ENCODE peak calls at places on chromosomes 1 and 21, in four cellular contexts. One of them, this sample, is unnamed.

GRCh38 chr1:111565079-111565478 is 54.5 kb upstream of the RAP1A start:
- DNase-seq in fibroblast of pulmonary artery: peak
- DNase-seq in EL: peak
- DNase-seq in ACHN: no peak
- DNase-seq in this sample: no peak

GRCh38 chr21:25938673-25939395 is 204.1 kb downstream of the GABPA start:
- DNase-seq in ACHN: no peak
- DNase-seq in EL: no peak
- DNase-seq in fibroblast of pulmonary artery: peak
- DNase-seq in this sample: no peak

GRCh38 chr1:109530457-109531204 is 9.0 kb upstream of the GPR61 start:
- DNase-seq in fibroblast of pulmonary artery: no peak
- DNase-seq in ACHN: no peak
- DNase-seq in EL: no peak
- DNase-seq in this sample: peak

GRCh38 chr1:19046972-19047371 is 90.5 kb upstream of the IFFO2 start:
- DNase-seq in EL: no peak
- DNase-seq in ACHN: no peak
- DNase-seq in fibroblast of pulmonary artery: no peak
- DNase-seq in this sample: no peak

GRCh38 chr1:206833131-206833530 is 32.3 kb upstream of the IL20 start:
- DNase-seq in ACHN: no peak
- DNase-seq in EL: no peak
- DNase-seq in fibroblast of pulmonary artery: no peak
- DNase-seq in this sample: no peak

GRCh38 chr1:239718997-239719628 is 332.7 kb downstream of the CHRM3 start:
- DNase-seq in EL: peak
- DNase-seq in fibroblast of pulmonary artery: no peak
- DNase-seq in ACHN: no peak
- DNase-seq in this sample: no peak

GRCh38 chr1:16012590-16013219 is 5.1 kb downstream of the HSPB7 start:
- DNase-seq in ACHN: peak
- DNase-seq in EL: peak
- DNase-seq in fibroblast of pulmonary artery: peak
- DNase-seq in this sample: peak

GRCh38 chr1:47991698-47992097 is 5.5 kb downstream of the TRABD2B start:
- DNase-seq in fibroblast of pulmonary artery: no peak
- DNase-seq in EL: no peak
- DNase-seq in ACHN: no peak
- DNase-seq in this sample: no peak

GRCh38 chr21:45079351-45079750 is 5.0 kb downstream of the ADARB1 start:
- DNase-seq in EL: peak
- DNase-seq in fibroblast of pulmonary artery: peak
- DNase-seq in ACHN: no peak
- DNase-seq in this sample: peak

GRCh38 chr1:208129489-208129888 is 114.7 kb downstream of the PLXNA2 start:
- DNase-seq in ACHN: no peak
- DNase-seq in fibroblast of pulmonary artery: no peak
- DNase-seq in EL: no peak
- DNase-seq in this sample: no peak

GRCh38 chr1:109828756-109829505 is 65.2 kb upstream of the EPS8L3 start:
- DNase-seq in ACHN: no peak
- DNase-seq in fibroblast of pulmonary artery: no peak
- DNase-seq in EL: peak
- DNase-seq in this sample: no peak

GRCh38 chr1:226061793-226062557 is 541 bp upstream of the H3-3A start:
- DNase-seq in ACHN: peak
- DNase-seq in fibroblast of pulmonary artery: peak
- DNase-seq in EL: peak
- DNase-seq in this sample: peak

GRCh38 chr1:53483170-53483569 is 24.0 kb downstream of the DMRTB1 start:
- DNase-seq in ACHN: no peak
- DNase-seq in fibroblast of pulmonary artery: no peak
- DNase-seq in EL: no peak
- DNase-seq in this sample: no peak

GRCh38 chr1:173149887-173150286 is 57.2 kb downstream of the TNFSF4 start:
- DNase-seq in EL: peak
- DNase-seq in fibroblast of pulmonary artery: peak
- DNase-seq in ACHN: no peak
- DNase-seq in this sample: no peak

GRCh38 chr1:21623411-21623961 is 45.7 kb downstream of the RAP1GAP start:
- DNase-seq in EL: no peak
- DNase-seq in fibroblast of pulmonary artery: no peak
- DNase-seq in ACHN: no peak
- DNase-seq in this sample: no peak

GRCh38 chr1:21587602-21587953 is 78.4 kb downstream of the ALPL start:
- DNase-seq in fibroblast of pulmonary artery: no peak
- DNase-seq in EL: no peak
- DNase-seq in ACHN: no peak
- DNase-seq in this sample: no peak

GRCh38 chr1:98386675-98387440 is 274.7 kb upstream of the SNX7 start:
- DNase-seq in ACHN: no peak
- DNase-seq in fibroblast of pulmonary artery: no peak
- DNase-seq in EL: no peak
- DNase-seq in this sample: no peak

GRCh38 chr1:222919478-222919865 is 104.6 kb downstream of the DISP1 start:
- DNase-seq in fibroblast of pulmonary artery: peak
- DNase-seq in ACHN: no peak
- DNase-seq in EL: no peak
- DNase-seq in this sample: no peak

GRCh38 chr1:156760796-156761104 is 6.6 kb upstream of the PRCC start:
- DNase-seq in ACHN: no peak
- DNase-seq in EL: no peak
- DNase-seq in fibroblast of pulmonary artery: no peak
- DNase-seq in this sample: no peak

GRCh38 chr1:217457016-217457415 is 173.9 kb downstream of the GPATCH2 start:
- DNase-seq in ACHN: no peak
- DNase-seq in fibroblast of pulmonary artery: no peak
- DNase-seq in EL: no peak
- DNase-seq in this sample: no peak

GRCh38 chr1:55276671-55277376 is 61.7 kb upstream of the USP24 start:
- DNase-seq in EL: no peak
- DNase-seq in ACHN: no peak
- DNase-seq in fibroblast of pulmonary artery: no peak
- DNase-seq in this sample: no peak

GRCh38 chr1:37946703-37947360 is at the start of gene INPP5B:
- DNase-seq in fibroblast of pulmonary artery: peak
- DNase-seq in EL: peak
- DNase-seq in ACHN: peak
- DNase-seq in this sample: peak

GRCh38 chr1:3611170-3612019 is at the start of gene MEGF6:
- DNase-seq in EL: peak
- DNase-seq in ACHN: peak
- DNase-seq in fibroblast of pulmonary artery: no peak
- DNase-seq in this sample: no peak

GRCh38 chr1:221430133-221430960 is 311.5 kb downstream of the DUSP10 start:
- DNase-seq in fibroblast of pulmonary artery: no peak
- DNase-seq in ACHN: no peak
- DNase-seq in EL: no peak
- DNase-seq in this sample: no peak

GRCh38 chr1:219340796-219341195 is 167.1 kb downstream of the LYPLAL1 start:
- DNase-seq in EL: no peak
- DNase-seq in ACHN: no peak
- DNase-seq in fibroblast of pulmonary artery: peak
- DNase-seq in this sample: no peak

GRCh38 chr21:35020902-35021301 is 28.2 kb downstream of the RUNX1 start:
- DNase-seq in ACHN: peak
- DNase-seq in fibroblast of pulmonary artery: no peak
- DNase-seq in EL: peak
- DNase-seq in this sample: peak

GRCh38 chr1:39107891-39108290 is 81.7 kb downstream of the NDUFS5 start:
- DNase-seq in ACHN: no peak
- DNase-seq in EL: no peak
- DNase-seq in fibroblast of pulmonary artery: no peak
- DNase-seq in this sample: no peak

GRCh38 chr1:240464099-240464498 is 147.9 kb downstream of the GREM2 start:
- DNase-seq in EL: no peak
- DNase-seq in fibroblast of pulmonary artery: no peak
- DNase-seq in ACHN: no peak
- DNase-seq in this sample: no peak

GRCh38 chr1:206839857-206840256 is 25.6 kb upstream of the IL20 start:
- DNase-seq in EL: peak
- DNase-seq in fibroblast of pulmonary artery: peak
- DNase-seq in ACHN: peak
- DNase-seq in this sample: no peak

GRCh38 chr1:162081316-162081715 is 11.8 kb downstream of the NOS1AP start:
- DNase-seq in ACHN: peak
- DNase-seq in fibroblast of pulmonary artery: peak
- DNase-seq in EL: peak
- DNase-seq in this sample: no peak

GRCh38 chr1:156893048-156893953 is at the start of gene PEAR1:
- DNase-seq in ACHN: no peak
- DNase-seq in fibroblast of pulmonary artery: peak
- DNase-seq in EL: peak
- DNase-seq in this sample: no peak

GRCh38 chr1:204637985-204638356 is 47.6 kb downstream of the LRRN2 start:
- DNase-seq in ACHN: no peak
- DNase-seq in fibroblast of pulmonary artery: no peak
- DNase-seq in EL: no peak
- DNase-seq in this sample: no peak

GRCh38 chr1:52426391-52426790 is 22.0 kb downstream of the PRPF38A start:
- DNase-seq in fibroblast of pulmonary artery: peak
- DNase-seq in ACHN: no peak
- DNase-seq in EL: peak
- DNase-seq in this sample: no peak

GRCh38 chr1:93692983-93693591 is 11.4 kb upstream of the BCAR3 start:
- DNase-seq in ACHN: peak
- DNase-seq in EL: peak
- DNase-seq in fibroblast of pulmonary artery: peak
- DNase-seq in this sample: no peak

GRCh38 chr1:219415915-219416314 is 197.0 kb downstream of the ZC3H11B start:
- DNase-seq in fibroblast of pulmonary artery: no peak
- DNase-seq in EL: no peak
- DNase-seq in ACHN: no peak
- DNase-seq in this sample: no peak

GRCh38 chr1:111856411-111857135 is 100.9 kb downstream of the DDX20 start:
- DNase-seq in EL: no peak
- DNase-seq in fibroblast of pulmonary artery: no peak
- DNase-seq in ACHN: no peak
- DNase-seq in this sample: no peak

This sample was measured in coronary artery.